ENCODE peak calls at places on chromosome 2, in seven cellular contexts. N is psoas muscle, S is GM13976, F is thyroid gland, T is colonic mucosa, E is GM23338, W is type B pancreatic cell. C is an unnamed sample.

GRCh38 chr2:201546576-201546975 is 95.0 kb downstream of the STRADB start:
- DNase-seq in W (no peak), N (no peak), E (no peak), S (no peak), F (no peak), T (no peak), C (no peak)

GRCh38 chr2:17540813-17541513 is 467 bp downstream of the VSNL1 start:
- DNase-seq in N (no peak), E (no peak), W (no peak), S (peak), F (no peak), T (no peak), C (no peak)

GRCh38 chr2:58030789-58031188 is 15.8 kb upstream of the VRK2 start:
- DNase-seq in F (no peak), T (no peak), W (no peak), N (no peak), E (no peak), S (no peak), C (no peak)

GRCh38 chr2:2826621-2827020 is 495.5 kb upstream of the MYT1L start:
- DNase-seq in W (no peak), T (peak), S (no peak), E (no peak), F (no peak), N (no peak), C (no peak)

GRCh38 chr2:202965810-202966454 is 48.7 kb upstream of the NBEAL1 start:
- DNase-seq in F (peak), E (peak), W (no peak), T (no peak), N (no peak), S (peak), C (peak)

GRCh38 chr2:173496746-173497145 is 142.1 kb downstream of the CDCA7 start:
- DNase-seq in W (no peak), T (no peak), E (no peak), S (no peak), F (no peak), N (no peak), C (peak)

GRCh38 chr2:55973673-55974072 is 50.1 kb upstream of the EFEMP1 start:
- DNase-seq in S (no peak), E (no peak), F (no peak), W (no peak), T (no peak), N (no peak), C (no peak)

GRCh38 chr2:240464514-240465241 is 29.2 kb downstream of the GPC1 start:
- DNase-seq in S (no peak), N (peak), F (peak), W (no peak), E (no peak), T (peak), C (no peak)

DNA sequence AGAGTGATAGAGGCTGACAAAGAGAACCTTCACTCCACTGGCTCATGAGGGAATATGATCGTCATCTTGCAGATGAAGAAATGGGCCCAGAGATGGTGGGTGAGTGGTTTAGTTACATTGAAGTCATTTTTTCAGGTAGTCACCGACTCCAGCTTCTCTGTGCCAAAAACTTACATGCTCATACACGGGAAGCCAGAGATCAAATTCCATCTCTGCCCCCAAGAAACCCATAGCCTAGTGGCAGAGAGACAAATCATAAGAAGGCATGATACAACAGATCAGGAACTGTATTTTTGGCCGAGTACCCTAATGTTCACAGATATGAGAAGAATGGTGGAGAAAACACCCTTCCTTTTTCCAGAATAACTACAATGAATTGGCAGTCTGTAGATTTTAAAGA is 105.4 kb downstream of the LPIN1 start:
- DNase-seq in N (no peak), F (no peak), T (no peak), S (no peak), E (no peak), W (no peak), C (no peak)
- TF ChIP-seq CTCF in N (no peak), F (no peak), T (no peak), S (no peak), E (no peak), W (no peak), C (no peak)

GRCh38 chr2:221467610-221468009 is 104.5 kb downstream of the EPHA4 start:
- DNase-seq in E (no peak), T (no peak), S (no peak), W (no peak), N (no peak), F (peak), C (no peak)

GRCh38 chr2:221463235-221463896 is 108.7 kb downstream of the EPHA4 start:
- DNase-seq in S (no peak), N (no peak), T (no peak), F (no peak), E (no peak), W (no peak), C (no peak)

GRCh38 chr2:221465776-221466175 is 106.3 kb downstream of the EPHA4 start:
- DNase-seq in E (no peak), S (no peak), W (no peak), N (no peak), T (no peak), F (peak), C (no peak)

GRCh38 chr2:221468288-221468687 is 103.8 kb downstream of the EPHA4 start:
- DNase-seq in E (peak), W (no peak), S (no peak), T (no peak), F (no peak), N (no peak), C (no peak)
- TF ChIP-seq CTCF in E (no peak), W (no peak), S (no peak), T (no peak), F (no peak), N (no peak), C (no peak)

GRCh38 chr2:124032799-124033198 is 7.7 kb downstream of the CNTNAP5 start:
- DNase-seq in E (no peak), T (no peak), F (no peak), W (no peak), N (no peak), S (no peak), C (no peak)

GRCh38 chr2:124025896-124026295 is 809 bp downstream of the CNTNAP5 start:
- DNase-seq in S (no peak), E (peak), T (no peak), F (no peak), N (no peak), W (no peak), C (no peak)

GRCh38 chr2:124025349-124025720 is 248 bp downstream of the CNTNAP5 start:
- DNase-seq in T (no peak), W (no peak), F (no peak), E (no peak), S (no peak), N (no peak), C (no peak)

GRCh38 chr2:124024491-124025348 is at the start of gene CNTNAP5:
- DNase-seq in E (peak), W (peak), T (peak), S (peak), N (peak), F (peak), C (peak)

DNA sequence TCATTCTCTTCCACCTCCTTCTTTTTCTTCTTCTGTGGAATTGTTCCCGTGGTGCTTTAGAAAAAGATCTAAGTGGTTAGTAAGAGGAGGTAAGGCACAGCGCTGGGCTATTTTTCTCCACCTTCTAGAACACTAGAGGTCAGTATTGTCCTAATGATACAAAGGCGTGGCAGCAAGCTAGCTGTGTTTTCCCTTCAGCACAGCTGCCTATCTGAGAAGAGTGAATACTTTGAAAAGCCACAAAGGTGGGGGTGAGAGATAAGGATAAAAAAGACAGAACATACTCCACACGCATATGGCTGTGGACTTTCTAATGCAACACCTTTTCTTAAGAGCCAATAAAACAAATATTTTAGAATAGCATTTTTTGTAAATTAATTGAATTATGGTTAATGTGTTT is 2.1 kb downstream of the CNTNAP5 start:
- DNase-seq in E (peak), F (peak), N (no peak), W (no peak), S (peak), T (no peak), C (peak)
- TF ChIP-seq CTCF in E (peak), F (peak), N (peak), W (peak), S (peak), T (peak), C (peak)

GRCh38 chr2:144448389-144449027 is 71.4 kb downstream of the ZEB2 start:
- DNase-seq in E (no peak), S (no peak), T (no peak), N (no peak), W (no peak), F (no peak), C (no peak)

GRCh38 chr2:144446136-144446535 is 73.8 kb downstream of the ZEB2 start:
- DNase-seq in F (no peak), S (no peak), T (no peak), E (no peak), W (no peak), N (no peak), C (no peak)

GRCh38 chr2:144451443-144451842 is 68.5 kb downstream of the ZEB2 start:
- DNase-seq in N (no peak), W (no peak), E (no peak), T (no peak), F (no peak), S (no peak), C (no peak)

GRCh38 chr2:144447535-144447934 is 72.4 kb downstream of the ZEB2 start:
- DNase-seq in F (no peak), E (no peak), N (no peak), W (no peak), S (no peak), T (no peak), C (no peak)

DNA sequence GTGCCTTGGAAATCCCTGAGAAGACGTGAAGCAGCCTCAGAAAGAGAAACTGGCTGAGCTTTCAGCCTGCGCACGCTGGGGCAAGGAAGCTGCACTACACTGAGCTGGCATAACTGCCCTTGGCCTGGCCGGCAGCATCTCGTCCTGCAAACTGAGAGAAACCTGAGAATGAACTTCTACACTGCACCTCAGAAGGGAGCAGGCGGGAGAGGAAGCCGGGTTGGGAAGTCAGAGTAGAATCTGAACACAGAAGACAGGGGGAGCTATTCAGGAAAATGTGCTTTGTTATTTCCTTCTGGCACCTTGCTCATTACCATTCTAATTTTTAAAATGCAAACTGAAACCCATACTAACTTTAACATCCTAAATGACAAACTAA is 70.9 kb downstream of the ZEB2 start:
- DNase-seq in S (peak), T (no peak), W (no peak), F (peak), E (peak), N (peak), C (peak)
- TF ChIP-seq CTCF in S (peak), T (peak), W (peak), F (peak), E (peak), N (peak), C (no peak)

GRCh38 chr2:109736177-109736827 is 57.8 kb upstream of the RGPD5 start:
- DNase-seq in F (peak), E (peak), S (peak), N (no peak), W (no peak), T (peak), C (peak)
- TF ChIP-seq CTCF in F (peak), E (peak), S (peak), N (peak), W (peak), T (peak), C (peak)

GRCh38 chr2:23618265-23618664 is 233.3 kb downstream of the KLHL29 start:
- DNase-seq in N (no peak), S (no peak), W (no peak), F (no peak), E (no peak), T (no peak), C (no peak)

GRCh38 chr2:23618696-23619530 is 233.9 kb downstream of the KLHL29 start:
- DNase-seq in W (no peak), E (no peak), T (no peak), S (no peak), N (no peak), F (no peak), C (no peak)

GRCh38 chr2:23616630-23617029 is 231.7 kb downstream of the KLHL29 start:
- DNase-seq in E (no peak), S (no peak), N (no peak), W (no peak), F (no peak), T (no peak), C (no peak)

GRCh38 chr2:23617817-23618216 is 232.8 kb downstream of the KLHL29 start:
- DNase-seq in T (no peak), W (no peak), N (no peak), F (no peak), E (no peak), S (no peak), C (no peak)

GRCh38 chr2:23617167-23617787 is 232.3 kb downstream of the KLHL29 start:
- DNase-seq in W (no peak), S (no peak), N (peak), F (no peak), E (no peak), T (no peak), C (no peak)
- TF ChIP-seq CTCF in W (peak), S (no peak), N (peak), F (no peak), E (no peak), T (no peak), C (no peak)

GRCh38 chr2:170521299-170521698 is 193.8 kb upstream of the SP5 start:
- DNase-seq in E (no peak), T (no peak), F (no peak), N (no peak), W (no peak), S (no peak), C (no peak)
- TF ChIP-seq CTCF in E (no peak), T (no peak), F (no peak), N (no peak), W (no peak), S (no peak), C (no peak)

GRCh38 chr2:106581755-106582430 is 94.7 kb downstream of the CD8B2 start:
- DNase-seq in T (peak), F (peak), N (peak), W (no peak), S (peak), E (peak), C (peak)
- TF ChIP-seq CTCF in T (no peak), F (no peak), N (no peak), W (no peak), S (no peak), E (no peak), C (no peak)

DNA sequence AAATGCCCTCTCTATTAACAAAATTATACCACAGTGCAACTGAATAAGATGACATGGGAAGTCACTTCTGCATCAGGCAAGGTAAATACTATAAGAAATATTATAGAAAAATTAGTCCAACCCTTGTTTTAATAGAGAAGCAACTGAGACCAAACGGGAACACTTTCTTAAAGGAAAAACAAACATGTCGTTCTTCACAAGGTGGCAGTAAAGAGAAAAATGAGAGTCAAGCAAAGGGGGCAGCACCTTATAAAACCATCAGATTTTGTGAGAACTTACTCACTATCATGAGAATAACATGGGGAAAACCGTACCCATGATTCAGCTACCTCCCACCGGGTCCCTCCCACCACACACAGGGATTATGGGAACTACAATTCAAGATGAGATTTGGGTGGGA is 481.7 kb upstream of the CRIM1 start:
- DNase-seq in S (no peak), N (no peak), T (no peak), W (no peak), F (no peak), E (peak), C (no peak)
- TF ChIP-seq CTCF in S (no peak), N (no peak), T (no peak), W (peak), F (no peak), E (peak), C (no peak)

GRCh38 chr2:105749583-105750399 is 5.1 kb downstream of the NCK2 start:
- DNase-seq in S (no peak), N (peak), W (peak), T (no peak), F (no peak), E (no peak), C (peak)
- TF ChIP-seq CTCF in S (no peak), N (no peak), W (no peak), T (no peak), F (no peak), E (no peak), C (no peak)